ENCODE peak calls at places on chromosomes 2 and 18, in nine cellular contexts. One of them, this sample, is unnamed.

GRCh38 chr2:226752887-226753286 is 46.7 kb downstream of the IRS1 start:
- DNase-seq in body of pancreas: no peak
- DNase-seq in A673: no peak
- DNase-seq in PC-9: no peak
- DNase-seq in OCI-LY7: no peak
- DNase-seq in A549: no peak
- DNase-seq in ovary: no peak
- DNase-seq in tibial nerve: no peak
- DNase-seq in GM20000: no peak
- DNase-seq in this sample: no peak

GRCh38 chr2:70328921-70329561 is 27.2 kb upstream of the FAM136A start:
- DNase-seq in PC-9: peak
- DNase-seq in A673: no peak
- DNase-seq in A549: peak
- DNase-seq in body of pancreas: peak
- DNase-seq in tibial nerve: no peak
- DNase-seq in OCI-LY7: no peak
- DNase-seq in ovary: no peak
- DNase-seq in GM20000: no peak
- DNase-seq in this sample: no peak

GRCh38 chr2:43221660-43222471 is 4.5 kb downstream of the ZFP36L2 start:
- DNase-seq in GM20000: no peak
- DNase-seq in A673: peak
- DNase-seq in A549: peak
- DNase-seq in body of pancreas: peak
- DNase-seq in tibial nerve: peak
- DNase-seq in PC-9: peak
- DNase-seq in ovary: peak
- DNase-seq in OCI-LY7: peak
- DNase-seq in this sample: no peak

GRCh38 chr18:22186484-22186971 is 17.1 kb downstream of the GATA6 start:
- DNase-seq in A673: no peak
- DNase-seq in A549: no peak
- DNase-seq in ovary: no peak
- DNase-seq in tibial nerve: no peak
- DNase-seq in GM20000: no peak
- DNase-seq in OCI-LY7: no peak
- DNase-seq in body of pancreas: no peak
- DNase-seq in PC-9: no peak
- DNase-seq in this sample: no peak

GRCh38 chr2:30872797-30873196 is 65.6 kb upstream of the CAPN13 start:
- DNase-seq in A549: no peak
- DNase-seq in PC-9: no peak
- DNase-seq in ovary: no peak
- DNase-seq in tibial nerve: no peak
- DNase-seq in GM20000: no peak
- DNase-seq in OCI-LY7: no peak
- DNase-seq in body of pancreas: no peak
- DNase-seq in A673: no peak
- DNase-seq in this sample: no peak

GRCh38 chr2:70641263-70641784 is 87.7 kb upstream of the TGFA start:
- DNase-seq in ovary: no peak
- DNase-seq in A549: no peak
- DNase-seq in PC-9: no peak
- DNase-seq in OCI-LY7: no peak
- DNase-seq in tibial nerve: no peak
- DNase-seq in GM20000: no peak
- DNase-seq in body of pancreas: no peak
- DNase-seq in A673: no peak
- DNase-seq in this sample: no peak

GRCh38 chr2:174597347-174598047 is at the start of gene WIPF1:
- DNase-seq in ovary: no peak
- DNase-seq in tibial nerve: no peak
- DNase-seq in A673: no peak
- DNase-seq in GM20000: peak
- DNase-seq in PC-9: no peak
- DNase-seq in A549: no peak
- DNase-seq in OCI-LY7: peak
- DNase-seq in body of pancreas: peak
- DNase-seq in this sample: peak

GRCh38 chr2:120594856-120595685 is 140.6 kb upstream of the GLI2 start:
- DNase-seq in tibial nerve: no peak
- DNase-seq in OCI-LY7: no peak
- DNase-seq in A549: peak
- DNase-seq in GM20000: no peak
- DNase-seq in PC-9: peak
- DNase-seq in A673: no peak
- DNase-seq in body of pancreas: no peak
- DNase-seq in ovary: no peak
- DNase-seq in this sample: no peak

GRCh38 chr2:49914281-49914680 is 760.0 kb upstream of the FSHR start:
- DNase-seq in tibial nerve: no peak
- DNase-seq in OCI-LY7: no peak
- DNase-seq in PC-9: peak
- DNase-seq in A673: no peak
- DNase-seq in A549: no peak
- DNase-seq in GM20000: no peak
- DNase-seq in ovary: no peak
- DNase-seq in body of pancreas: no peak
- DNase-seq in this sample: no peak

GRCh38 chr2:186345745-186346144 is 140.3 kb upstream of the ZC3H15 start:
- DNase-seq in A673: no peak
- DNase-seq in tibial nerve: no peak
- DNase-seq in OCI-LY7: no peak
- DNase-seq in PC-9: no peak
- DNase-seq in GM20000: no peak
- DNase-seq in ovary: no peak
- DNase-seq in A549: no peak
- DNase-seq in body of pancreas: no peak
- DNase-seq in this sample: no peak

GRCh38 chr2:122980672-122981071 is 1044.4 kb upstream of the CNTNAP5 start:
- DNase-seq in GM20000: no peak
- DNase-seq in body of pancreas: no peak
- DNase-seq in ovary: no peak
- DNase-seq in OCI-LY7: no peak
- DNase-seq in A549: no peak
- DNase-seq in PC-9: peak
- DNase-seq in A673: peak
- DNase-seq in tibial nerve: peak
- DNase-seq in this sample: no peak

GRCh38 chr2:67802296-67802695 is 260.5 kb downstream of the C1D start:
- DNase-seq in body of pancreas: no peak
- DNase-seq in OCI-LY7: no peak
- DNase-seq in A673: no peak
- DNase-seq in ovary: no peak
- DNase-seq in GM20000: no peak
- DNase-seq in PC-9: no peak
- DNase-seq in tibial nerve: no peak
- DNase-seq in A549: no peak
- DNase-seq in this sample: no peak

GRCh38 chr2:64792995-64793639 is 139.4 kb upstream of the SERTAD2 start:
- DNase-seq in A549: no peak
- DNase-seq in GM20000: no peak
- DNase-seq in ovary: no peak
- DNase-seq in A673: no peak
- DNase-seq in tibial nerve: no peak
- DNase-seq in body of pancreas: no peak
- DNase-seq in OCI-LY7: no peak
- DNase-seq in PC-9: no peak
- DNase-seq in this sample: no peak

GRCh38 chr2:23426284-23426905 is 41.4 kb downstream of the KLHL29 start:
- DNase-seq in body of pancreas: peak
- DNase-seq in ovary: no peak
- DNase-seq in A549: no peak
- DNase-seq in GM20000: no peak
- DNase-seq in OCI-LY7: no peak
- DNase-seq in A673: no peak
- DNase-seq in tibial nerve: no peak
- DNase-seq in PC-9: peak
- DNase-seq in this sample: no peak

GRCh38 chr2:167964650-167965404 is 282.6 kb downstream of the STK39 start:
- DNase-seq in A549: no peak
- DNase-seq in GM20000: no peak
- DNase-seq in ovary: no peak
- DNase-seq in A673: peak
- DNase-seq in body of pancreas: no peak
- DNase-seq in OCI-LY7: peak
- DNase-seq in PC-9: no peak
- DNase-seq in tibial nerve: no peak
- DNase-seq in this sample: peak

GRCh38 chr2:27164960-27165763 is 16.4 kb downstream of the TCF23 start:
- DNase-seq in OCI-LY7: peak
- DNase-seq in PC-9: no peak
- DNase-seq in A549: no peak
- DNase-seq in body of pancreas: no peak
- DNase-seq in tibial nerve: no peak
- DNase-seq in ovary: no peak
- DNase-seq in GM20000: no peak
- DNase-seq in A673: no peak
- DNase-seq in this sample: peak

GRCh38 chr2:192288290-192288689 is 93.6 kb upstream of the TMEFF2 start:
- DNase-seq in A549: no peak
- DNase-seq in tibial nerve: no peak
- DNase-seq in body of pancreas: no peak
- DNase-seq in A673: no peak
- DNase-seq in ovary: no peak
- DNase-seq in OCI-LY7: no peak
- DNase-seq in GM20000: no peak
- DNase-seq in PC-9: no peak
- DNase-seq in this sample: no peak

GRCh38 chr2:192283450-192283849 is 88.7 kb upstream of the TMEFF2 start:
- DNase-seq in A673: no peak
- DNase-seq in GM20000: no peak
- DNase-seq in A549: no peak
- DNase-seq in OCI-LY7: no peak
- DNase-seq in ovary: no peak
- DNase-seq in tibial nerve: no peak
- DNase-seq in PC-9: no peak
- DNase-seq in body of pancreas: no peak
- DNase-seq in this sample: no peak

GRCh38 chr2:192286093-192286701 is 91.5 kb upstream of the TMEFF2 start:
- DNase-seq in PC-9: no peak
- DNase-seq in ovary: no peak
- DNase-seq in A549: peak
- DNase-seq in tibial nerve: no peak
- DNase-seq in body of pancreas: no peak
- DNase-seq in A673: peak
- DNase-seq in OCI-LY7: no peak
- DNase-seq in GM20000: no peak
- DNase-seq in this sample: no peak
- TF ChIP-seq CTCF in PC-9: peak
- TF ChIP-seq CTCF in ovary: no peak
- TF ChIP-seq CTCF in A549: peak
- TF ChIP-seq CTCF in tibial nerve: no peak
- TF ChIP-seq CTCF in body of pancreas: no peak
- TF ChIP-seq CTCF in A673: peak
- TF ChIP-seq CTCF in OCI-LY7: peak
- TF ChIP-seq CTCF in GM20000: peak
- TF ChIP-seq CTCF in this sample: peak

GRCh38 chr2:62940697-62941096 is 109.9 kb upstream of the OTX1 start:
- DNase-seq in A673: no peak
- DNase-seq in GM20000: no peak
- DNase-seq in PC-9: no peak
- DNase-seq in OCI-LY7: no peak
- DNase-seq in ovary: no peak
- DNase-seq in tibial nerve: no peak
- DNase-seq in A549: no peak
- DNase-seq in body of pancreas: no peak
- DNase-seq in this sample: no peak

GRCh38 chr2:62938126-62938525 is 112.5 kb upstream of the OTX1 start:
- DNase-seq in A673: no peak
- DNase-seq in A549: no peak
- DNase-seq in GM20000: no peak
- DNase-seq in ovary: no peak
- DNase-seq in tibial nerve: no peak
- DNase-seq in body of pancreas: no peak
- DNase-seq in OCI-LY7: no peak
- DNase-seq in PC-9: no peak
- DNase-seq in this sample: no peak

GRCh38 chr2:62944362-62944761 is 106.3 kb upstream of the OTX1 start:
- DNase-seq in OCI-LY7: no peak
- DNase-seq in PC-9: no peak
- DNase-seq in tibial nerve: no peak
- DNase-seq in A673: no peak
- DNase-seq in ovary: no peak
- DNase-seq in body of pancreas: no peak
- DNase-seq in GM20000: no peak
- DNase-seq in A549: no peak
- DNase-seq in this sample: no peak

GRCh38 chr2:62939735-62940491 is 110.7 kb upstream of the OTX1 start:
- DNase-seq in ovary: no peak
- DNase-seq in body of pancreas: no peak
- DNase-seq in A673: no peak
- DNase-seq in tibial nerve: no peak
- DNase-seq in GM20000: no peak
- DNase-seq in OCI-LY7: no peak
- DNase-seq in A549: peak
- DNase-seq in PC-9: no peak
- DNase-seq in this sample: no peak

DNA sequence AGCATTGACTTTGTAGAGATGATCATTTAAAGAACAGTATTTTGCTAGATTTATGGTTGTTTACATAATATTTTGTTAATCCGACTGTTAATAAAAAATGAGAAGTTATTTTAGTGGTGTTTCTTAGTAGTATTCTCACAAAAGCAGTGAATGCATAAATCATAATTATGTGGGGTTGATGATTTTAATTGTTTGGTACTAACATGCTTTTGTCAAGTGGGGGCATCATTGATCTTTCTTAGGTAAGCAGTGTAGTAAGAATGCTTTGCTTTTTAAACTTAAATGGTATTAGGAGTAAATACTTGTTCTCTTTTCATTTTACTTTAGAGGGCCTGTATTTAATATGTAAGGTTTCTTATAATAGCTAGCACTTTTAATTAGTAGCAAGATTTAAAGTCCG is 109.2 kb upstream of the OTX1 start:
- DNase-seq in body of pancreas: no peak
- DNase-seq in A549: no peak
- DNase-seq in PC-9: no peak
- DNase-seq in ovary: no peak
- DNase-seq in GM20000: no peak
- DNase-seq in tibial nerve: no peak
- DNase-seq in A673: peak
- DNase-seq in OCI-LY7: no peak
- DNase-seq in this sample: no peak
- TF ChIP-seq CTCF in body of pancreas: no peak
- TF ChIP-seq CTCF in A549: no peak
- TF ChIP-seq CTCF in PC-9: no peak
- TF ChIP-seq CTCF in ovary: no peak
- TF ChIP-seq CTCF in GM20000: no peak
- TF ChIP-seq CTCF in tibial nerve: no peak
- TF ChIP-seq CTCF in A673: peak
- TF ChIP-seq CTCF in OCI-LY7: peak
- TF ChIP-seq CTCF in this sample: no peak

GRCh38 chr2:228048838-228049490 is 132.5 kb downstream of the SPHKAP start:
- DNase-seq in tibial nerve: no peak
- DNase-seq in A549: peak
- DNase-seq in OCI-LY7: peak
- DNase-seq in GM20000: peak
- DNase-seq in PC-9: peak
- DNase-seq in ovary: no peak
- DNase-seq in A673: peak
- DNase-seq in body of pancreas: peak
- DNase-seq in this sample: no peak
- TF ChIP-seq CTCF in tibial nerve: peak
- TF ChIP-seq CTCF in A549: peak
- TF ChIP-seq CTCF in OCI-LY7: peak
- TF ChIP-seq CTCF in GM20000: peak
- TF ChIP-seq CTCF in PC-9: peak
- TF ChIP-seq CTCF in ovary: no peak
- TF ChIP-seq CTCF in A673: peak
- TF ChIP-seq CTCF in body of pancreas: peak
- TF ChIP-seq CTCF in this sample: peak

GRCh38 chr2:117411983-117412382 is 402.5 kb upstream of the DDX18 start:
- DNase-seq in body of pancreas: no peak
- DNase-seq in tibial nerve: no peak
- DNase-seq in A673: no peak
- DNase-seq in GM20000: no peak
- DNase-seq in A549: no peak
- DNase-seq in PC-9: peak
- DNase-seq in ovary: no peak
- DNase-seq in OCI-LY7: no peak
- DNase-seq in this sample: no peak
- TF ChIP-seq CTCF in body of pancreas: no peak
- TF ChIP-seq CTCF in tibial nerve: no peak
- TF ChIP-seq CTCF in A673: no peak
- TF ChIP-seq CTCF in GM20000: no peak
- TF ChIP-seq CTCF in A549: no peak
- TF ChIP-seq CTCF in PC-9: peak
- TF ChIP-seq CTCF in ovary: no peak
- TF ChIP-seq CTCF in OCI-LY7: peak
- TF ChIP-seq CTCF in this sample: no peak